ENCODE peak calls at places on chromosome 19, in five cellular contexts. O, F, W, Q and P are unnamed samples.

GRCh38 chr19:46324277-46324676 is 22.6 kb upstream of the PPP5C start:
- DNase-seq in F (no peak), W (no peak), O (no peak), Q (no peak), P (no peak)

GRCh38 chr19:20278342-20278741 is 111.3 kb downstream of the ZNF486 start:
- DNase-seq in Q (no peak), O (no peak), F (peak), W (no peak), P (no peak)

GRCh38 chr19:7699422-7700127 is 2.4 kb downstream of the FCER2 start:
- DNase-seq in F (no peak), Q (no peak), W (no peak), O (no peak), P (no peak)

GRCh38 chr19:29715695-29716581 is 877 bp upstream of the C19orf12 start:
- DNase-seq in F (peak), W (no peak), O (no peak), Q (no peak), P (no peak)

GRCh38 chr19:42333975-42334696 is 8.7 kb downstream of the MEGF8 start:
- DNase-seq in F (no peak), O (no peak), W (no peak), Q (no peak), P (no peak)

GRCh38 chr19:55117063-55117635 is 288 bp downstream of the PPP1R12C start:
- DNase-seq in O (no peak), F (no peak), W (no peak), Q (no peak), P (no peak)

GRCh38 chr19:2550431-2551171 is 74.7 kb downstream of the GADD45B start:
- DNase-seq in Q (no peak), O (peak), W (peak), F (no peak), P (no peak)

GRCh38 chr19:28646629-28647028 is 566.3 kb downstream of the UQCRFS1 start:
- DNase-seq in F (no peak), W (no peak), Q (no peak), O (no peak), P (no peak)

GRCh38 chr19:23597661-23598060 is 89.4 kb downstream of the ZNF675 start:
- DNase-seq in W (no peak), Q (no peak), O (no peak), F (no peak), P (no peak)

GRCh38 chr19:6012416-6013170 is 34.7 kb upstream of the RANBP3 start:
- DNase-seq in W (no peak), Q (no peak), O (no peak), F (no peak), P (no peak)

GRCh38 chr19:34534206-34534605 is 52.6 kb downstream of the WTIP start:
- DNase-seq in W (no peak), F (no peak), Q (no peak), O (no peak), P (no peak)

GRCh38 chr19:54373781-54374266 is 9.1 kb upstream of the LAIR1 start:
- DNase-seq in W (no peak), F (no peak), Q (no peak), O (no peak), P (no peak)